ENCODE peak calls at places on chromosome 6, in ten cellular contexts. E, J, D, H, O, N, X, S, V and B are unnamed samples.

GRCh38 chr6:131761762-131762067 is 46.1 kb upstream of the ENPP1 start:
- DNase-seq in E (no peak), J (no peak), D (no peak), H (no peak), O (no peak), N (no peak), X (no peak), S (no peak), V (no peak), B (no peak)

GRCh38 chr6:76681781-76682180 is 609.3 kb upstream of the IMPG1 start:
- DNase-seq in E (no peak), J (peak), D (no peak), H (no peak), O (no peak), N (no peak), X (no peak), S (no peak), V (no peak), B (no peak)

GRCh38 chr6:159691133-159691962 is 1.7 kb downstream of the SOD2 start:
- DNase-seq in E (peak), J (peak), D (no peak), H (peak), O (no peak), N (no peak), X (peak), S (no peak), V (peak), B (peak)

GRCh38 chr6:15522427-15522826 is 140.4 kb downstream of the DTNBP1 start:
- DNase-seq in E (no peak), J (peak), D (no peak), H (no peak), O (no peak), N (no peak), X (no peak), S (no peak), V (no peak), B (no peak)

GRCh38 chr6:33894438-33894837 is 90.6 kb upstream of the MLN start:
- DNase-seq in E (no peak), J (no peak), D (no peak), H (no peak), O (no peak), N (no peak), X (no peak), S (no peak), V (no peak), B (no peak)

GRCh38 chr6:38687549-38687948 is 15.4 kb downstream of the GLO1 start:
- DNase-seq in E (no peak), J (no peak), D (no peak), H (no peak), O (no peak), N (no peak), X (no peak), S (no peak), V (no peak), B (no peak)

GRCh38 chr6:2103644-2104523 is 141.5 kb downstream of the GMDS start:
- DNase-seq in E (peak), J (peak), D (no peak), H (peak), O (no peak), N (no peak), X (no peak), S (no peak), V (peak), B (no peak)

GRCh38 chr6:165002358-165002757 is 307.0 kb downstream of the C6orf118 start:
- DNase-seq in E (no peak), J (no peak), D (no peak), H (no peak), O (no peak), N (no peak), X (no peak), S (no peak), V (no peak), B (no peak)

GRCh38 chr6:25002326-25003066 is 66.7 kb upstream of the RIPOR2 start:
- DNase-seq in E (no peak), J (no peak), D (no peak), H (no peak), O (no peak), N (no peak), X (no peak), S (no peak), V (no peak), B (no peak)

GRCh38 chr6:35673755-35674154 is 15.0 kb downstream of the FKBP5 start:
- DNase-seq in E (no peak), J (no peak), D (no peak), H (no peak), O (no peak), N (no peak), X (no peak), S (no peak), V (no peak), B (no peak)

GRCh38 chr6:63721181-63721580 is 85.6 kb downstream of the PHF3 start:
- DNase-seq in E (no peak), J (no peak), D (no peak), H (no peak), O (no peak), N (no peak), X (no peak), S (no peak), V (no peak), B (no peak)

GRCh38 chr6:86937219-86938079 is at the start of gene HTR1E:
- DNase-seq in E (peak), J (peak), D (peak), H (peak), O (peak), N (no peak), X (peak), S (peak), V (peak), B (peak)

GRCh38 chr6:12289655-12290489 is at the start of gene EDN1:
- DNase-seq in E (peak), J (peak), D (peak), H (peak), O (no peak), N (peak), X (peak), S (peak), V (peak), B (peak)

GRCh38 chr6:15504581-15505350 is 158.1 kb downstream of the DTNBP1 start:
- DNase-seq in E (no peak), J (peak), D (no peak), H (peak), O (peak), N (peak), X (no peak), S (no peak), V (peak), B (peak)

GRCh38 chr6:105993341-105993740 is 92.8 kb upstream of the PRDM1 start:
- DNase-seq in E (peak), J (peak), D (no peak), H (no peak), O (no peak), N (no peak), X (peak), S (no peak), V (no peak), B (no peak)

GRCh38 chr6:42118162-42119001 is 24.0 kb downstream of the C6orf132 start:
- DNase-seq in E (no peak), J (no peak), D (no peak), H (peak), O (peak), N (no peak), X (no peak), S (no peak), V (peak), B (no peak)

GRCh38 chr6:159508966-159509365 is 184.1 kb downstream of the SOD2 start:
- DNase-seq in E (no peak), J (no peak), D (no peak), H (no peak), O (no peak), N (no peak), X (no peak), S (no peak), V (no peak), B (no peak)

GRCh38 chr6:161029195-161029809 is 37.7 kb downstream of the MAP3K4 start:
- DNase-seq in E (peak), J (peak), D (no peak), H (peak), O (no peak), N (no peak), X (no peak), S (no peak), V (no peak), B (no peak)

GRCh38 chr6:136088693-136089092 is 161.4 kb downstream of the MTFR2 start:
- DNase-seq in E (no peak), J (no peak), D (no peak), H (no peak), O (no peak), N (no peak), X (no peak), S (no peak), V (no peak), B (no peak)

GRCh38 chr6:11251553-11252358 is 19.3 kb upstream of the NEDD9 start:
- DNase-seq in E (no peak), J (peak), D (no peak), H (peak), O (peak), N (no peak), X (no peak), S (no peak), V (peak), B (peak)